ENCODE peak calls at places on chromosomes 1 and 21, in seven cellular contexts. C is H1, E is HepG2, D is A549, V is IMR-90, W is GM12878, P is K562. Q is an unnamed sample.

GRCh38 chr1:196178083-196178635 is 430.1 kb downstream of the KCNT2 start:
- DNase-seq in D (no peak), P (no peak), C (no peak), W (no peak), E (no peak), V (peak), Q (no peak)

GRCh38 chr1:174872615-174873058 is 127.1 kb upstream of the CACYBP start:
- DNase-seq in W (no peak), E (no peak), V (peak), C (no peak), P (peak), D (peak), Q (no peak)

GRCh38 chr1:63322944-63323865 is 838 bp downstream of the FOXD3 start:
- DNase-seq in P (peak), V (no peak), W (no peak), D (peak), C (no peak), E (no peak), Q (peak)

GRCh38 chr1:79629414-79629813 is 622.9 kb upstream of the ADGRL4 start:
- DNase-seq in E (no peak), D (no peak), C (no peak), W (no peak), V (no peak), P (no peak), Q (no peak)

GRCh38 chr1:161226320-161226711 is 456 bp downstream of the TOMM40L start:
- DNase-seq in E (no peak), W (no peak), P (peak), D (no peak), C (no peak), V (no peak), Q (no peak)

GRCh38 chr1:1042831-1043230 is 22.9 kb downstream of the AGRN start:
- DNase-seq in E (no peak), W (no peak), P (no peak), V (no peak), C (no peak), D (no peak), Q (no peak)

GRCh38 chr21:46185717-46186116 is 1.5 kb upstream of the SPATC1L start:
- DNase-seq in W (no peak), V (no peak), P (peak), D (no peak), C (no peak), E (no peak), Q (no peak)

GRCh38 chr1:200179126-200179780 is 151.7 kb downstream of the NR5A2 start:
- DNase-seq in E (no peak), W (no peak), P (no peak), D (no peak), V (peak), C (no peak), Q (no peak)

GRCh38 chr1:178628637-178629548 is 96.2 kb upstream of the RALGPS2 start:
- DNase-seq in W (no peak), P (no peak), C (no peak), D (no peak), V (peak), E (no peak), Q (no peak)

GRCh38 chr1:62175568-62176179 is 19.0 kb upstream of the L1TD1 start:
- DNase-seq in E (peak), D (peak), W (no peak), C (no peak), V (peak), P (peak), Q (peak)

GRCh38 chr21:24729568-24729967 is 877.7 kb downstream of the MRPL39 start:
- DNase-seq in C (no peak), W (no peak), E (no peak), P (no peak), V (peak), D (no peak), Q (no peak)

GRCh38 chr1:59062743-59063142 is 234.2 kb upstream of the FGGY start:
- DNase-seq in P (peak), D (peak), C (no peak), V (peak), W (no peak), E (no peak), Q (no peak)

GRCh38 chr1:37763791-37764741 is 854 bp downstream of the EPHA10 start:
- DNase-seq in C (no peak), V (peak), D (no peak), W (no peak), E (peak), P (peak), Q (peak)

GRCh38 chr21:42997053-42997452 is 22.7 kb downstream of the PKNOX1 start:
- DNase-seq in V (peak), D (no peak), C (no peak), W (no peak), E (no peak), P (no peak), Q (no peak)

GRCh38 chr1:22024485-22025367 is 23.3 kb downstream of the CELA3A start:
- DNase-seq in V (peak), W (no peak), D (peak), P (peak), E (peak), C (no peak), Q (peak)

GRCh38 chr1:2072109-2072806 is 22.0 kb downstream of the PRKCZ start:
- DNase-seq in P (no peak), C (no peak), E (no peak), W (no peak), D (no peak), V (no peak), Q (no peak)

GRCh38 chr1:23779826-23780371 is 1.7 kb downstream of the PITHD1 start:
- DNase-seq in C (no peak), D (peak), P (peak), V (peak), E (no peak), W (no peak), Q (no peak)

GRCh38 chr1:227779021-227779441 is 36.4 kb upstream of the PRSS38 start:
- DNase-seq in D (no peak), E (no peak), V (no peak), P (no peak), W (no peak), C (no peak), Q (no peak)

GRCh38 chr1:31116022-31116421 is 50.5 kb upstream of the PUM1 start:
- DNase-seq in W (no peak), V (no peak), P (no peak), E (no peak), C (no peak), D (no peak), Q (no peak)

GRCh38 chr1:209900734-209901133 is 37.3 kb upstream of the SYT14 start:
- DNase-seq in E (no peak), D (no peak), P (no peak), V (peak), W (no peak), C (no peak), Q (peak)

GRCh38 chr1:248592655-248593054 is 4.8 kb downstream of the OR2T10 start:
- DNase-seq in D (no peak), V (no peak), W (no peak), P (no peak), E (no peak), C (no peak), Q (no peak)

GRCh38 chr1:9279172-9279840 is 13.4 kb upstream of the SPSB1 start:
- DNase-seq in E (peak), W (no peak), P (no peak), D (no peak), C (no peak), V (peak), Q (no peak)

GRCh38 chr1:40984531-40984930 is 5.0 kb downstream of the CTPS1 start:
- DNase-seq in P (no peak), E (no peak), V (no peak), W (no peak), C (no peak), D (no peak), Q (no peak)

GRCh38 chr1:3170566-3171453 is 101.8 kb downstream of the PRDM16 start:
- DNase-seq in V (no peak), E (peak), W (no peak), D (no peak), C (no peak), P (peak), Q (peak)

GRCh38 chr1:3545363-3546047 is 65.8 kb downstream of the MEGF6 start:
- DNase-seq in D (no peak), E (no peak), V (peak), P (no peak), C (no peak), W (no peak), Q (peak)

GRCh38 chr1:232877361-232877991 is 72.3 kb downstream of the MAP10 start:
- DNase-seq in C (no peak), D (no peak), E (no peak), V (no peak), W (no peak), P (no peak), Q (no peak)

DNA sequence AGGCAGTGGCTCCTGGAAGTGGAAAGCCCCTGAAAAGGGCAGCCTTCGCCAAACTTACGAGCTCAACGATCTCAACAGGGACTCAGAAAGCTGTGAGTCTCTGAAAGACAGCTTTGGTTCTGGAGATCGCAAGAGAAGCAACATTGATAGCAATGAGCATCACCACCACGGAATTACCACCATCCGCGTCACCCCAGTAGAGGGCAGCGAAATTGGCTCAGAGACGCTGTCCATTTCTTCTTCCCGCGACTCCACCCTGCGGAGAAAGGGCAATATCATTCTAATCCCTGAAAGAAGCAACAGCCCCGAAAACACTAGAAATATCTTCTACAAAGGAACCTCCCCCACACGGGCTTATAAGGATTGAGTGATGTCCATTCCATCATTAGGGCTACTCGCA is 42.4 kb downstream of the PLPPR4 start:
- DNase-seq in D (no peak), W (no peak), E (no peak), C (no peak), P (peak), V (no peak), Q (no peak)
- TF ChIP-seq RFX5 in D (no peak), W (no peak), E (no peak), C (no peak), P (no peak), V (no peak), Q (no peak)

DNA sequence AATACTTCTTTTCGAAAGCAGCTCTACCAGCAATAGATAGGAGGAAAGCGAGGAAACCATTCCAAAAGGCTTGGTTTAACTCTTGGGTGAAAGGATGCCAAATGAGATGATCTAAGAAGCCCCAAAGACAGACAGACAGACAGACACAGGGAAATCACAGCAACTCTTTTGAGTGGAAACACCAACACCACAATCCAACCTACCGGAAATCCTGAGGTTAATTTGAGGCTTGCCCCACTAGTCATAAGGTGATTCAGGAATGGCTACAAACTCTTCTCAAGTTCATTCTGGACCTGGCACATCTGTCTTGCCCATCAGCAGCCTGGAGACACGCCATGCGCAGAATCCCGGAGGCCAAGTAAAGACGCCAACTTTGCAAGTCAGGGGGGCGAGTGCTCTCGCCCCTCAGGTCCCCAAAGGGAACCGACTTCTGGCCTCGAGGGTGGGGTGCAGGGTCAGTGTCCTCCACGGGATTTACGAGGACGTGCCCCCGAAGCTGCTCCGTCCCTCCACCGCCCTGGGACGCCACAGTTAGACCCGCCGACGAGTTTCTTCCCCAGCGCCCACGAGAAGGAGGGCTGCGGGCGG is 763 bp downstream of the EVI5 start:
- DNase-seq in E (peak), P (peak), V (peak), C (no peak), D (peak), W (peak), Q (no peak)
- TF ChIP-seq RFX5 in E (no peak), P (no peak), V (no peak), C (no peak), D (no peak), W (no peak), Q (no peak)

GRCh38 chr1:5740450-5740849 is 251.8 kb downstream of the NPHP4 start:
- DNase-seq in W (no peak), D (no peak), E (no peak), C (no peak), V (no peak), P (no peak), Q (no peak)

GRCh38 chr1:5740865-5741860 is 251.1 kb downstream of the NPHP4 start:
- DNase-seq in P (no peak), W (no peak), C (no peak), D (no peak), V (no peak), E (no peak), Q (no peak)

GRCh38 chr1:5742801-5743200 is 249.4 kb downstream of the NPHP4 start:
- DNase-seq in C (no peak), V (no peak), W (no peak), P (no peak), D (no peak), E (no peak), Q (no peak)

GRCh38 chr1:5743435-5744095 is 248.7 kb downstream of the NPHP4 start:
- DNase-seq in V (no peak), W (no peak), C (no peak), P (no peak), E (no peak), D (no peak), Q (no peak)

DNA sequence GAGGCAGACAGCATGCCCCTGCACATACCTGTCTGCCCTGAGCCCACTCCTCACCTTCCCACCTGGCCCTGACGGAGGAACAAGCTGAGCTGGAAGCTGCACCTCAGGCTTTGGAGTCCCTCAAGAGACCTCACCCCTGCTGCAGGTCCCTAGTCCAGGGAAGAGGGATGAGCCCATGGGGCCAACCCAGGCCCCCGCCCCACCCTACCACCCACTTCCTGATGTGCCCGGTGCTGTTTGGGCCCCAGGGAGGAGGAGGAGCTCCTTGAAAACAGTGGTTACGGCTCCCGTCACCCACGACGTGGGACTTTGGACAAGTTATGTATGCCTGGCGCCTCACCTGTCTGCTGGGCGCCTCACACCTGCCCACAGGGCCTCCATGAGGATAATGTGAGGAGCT is 250.2 kb downstream of the NPHP4 start:
- DNase-seq in V (no peak), E (no peak), W (no peak), C (no peak), D (no peak), P (no peak), Q (no peak)
- TF ChIP-seq RFX5 in V (no peak), E (no peak), W (no peak), C (no peak), D (no peak), P (no peak), Q (no peak)

GRCh38 chr1:67336157-67336556 is 28.5 kb downstream of the IL12RB2 start:
- DNase-seq in V (no peak), W (no peak), P (no peak), E (no peak), D (no peak), C (no peak), Q (no peak)

GRCh38 chr1:67335451-67335850 is 27.8 kb downstream of the IL12RB2 start:
- DNase-seq in C (no peak), W (no peak), D (no peak), V (no peak), P (no peak), E (no peak), Q (no peak)

GRCh38 chr1:67336783-67337182 is 29.1 kb downstream of the IL12RB2 start:
- DNase-seq in V (no peak), E (no peak), W (no peak), C (no peak), D (no peak), P (peak), Q (no peak)

GRCh38 chr1:67339623-67340343 is 32.1 kb downstream of the IL12RB2 start:
- DNase-seq in C (no peak), D (peak), E (no peak), P (peak), V (peak), W (peak), Q (no peak)

DNA sequence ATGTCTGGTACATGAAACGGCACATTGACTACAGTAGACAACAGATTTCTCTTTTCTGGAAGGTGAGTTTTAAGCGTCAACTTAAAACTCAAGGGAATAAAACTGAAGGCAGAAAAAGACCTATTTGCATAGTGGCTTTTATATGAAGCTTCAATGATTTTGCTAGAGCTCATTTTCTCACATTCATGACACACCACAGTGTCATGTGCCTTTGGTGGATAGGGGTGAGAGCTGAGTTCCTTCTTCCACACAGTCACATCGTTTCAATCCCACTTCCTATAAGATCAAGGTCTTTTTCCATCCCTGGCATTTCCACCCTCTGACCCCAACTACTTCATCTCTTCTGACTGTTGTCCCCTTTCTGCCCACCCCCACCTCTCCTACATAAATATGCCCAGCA is 31.0 kb downstream of the IL12RB2 start:
- DNase-seq in W (peak), P (no peak), C (no peak), V (peak), D (no peak), E (no peak), Q (no peak)
- TF ChIP-seq RFX5 in W (no peak), P (no peak), C (no peak), V (no peak), D (no peak), E (no peak), Q (no peak)